ENCODE peak calls at places on chromosomes 3 and 15, in six cellular contexts. A, H, T, C, V and M are unnamed samples.

GRCh38 chr3:24923565-24923964 is 428.9 kb upstream of the THRB start:
- DNase-seq in A (no peak), H (no peak), T (no peak), C (no peak), V (no peak), M (no peak)

GRCh38 chr3:136789976-136790375 is 28.9 kb upstream of the SLC35G2 start:
- DNase-seq in A (no peak), H (no peak), T (no peak), C (no peak), V (no peak), M (no peak)

GRCh38 chr3:179723617-179724016 is 70.8 kb downstream of the USP13 start:
- DNase-seq in A (no peak), H (no peak), T (no peak), C (no peak), V (no peak), M (no peak)

GRCh38 chr15:64693134-64693533 is 82.3 kb downstream of the RBPMS2 start:
- DNase-seq in A (peak; percentile 38), H (no peak), T (no peak), C (no peak), V (peak; percentile 78), M (no peak)

GRCh38 chr3:128367726-128368125 is 99.0 kb downstream of the DNAJB8 start:
- DNase-seq in A (no peak), H (no peak), T (no peak), C (no peak), V (no peak), M (no peak)

GRCh38 chr3:66812126-66812525 is 186.0 kb upstream of the KBTBD8 start:
- DNase-seq in A (no peak), H (no peak), T (no peak), C (no peak), V (no peak), M (no peak)

GRCh38 chr3:126983276-126983652 is 349 bp downstream of the PLXNA1 start:
- DNase-seq in A (no peak), H (no peak), T (no peak), C (no peak), V (no peak), M (peak; percentile 18)

GRCh38 chr3:50150863-50151686 is 4.0 kb upstream of the SEMA3F start:
- DNase-seq in A (no peak), H (no peak), T (peak; percentile 69), C (peak; percentile 76), V (no peak), M (no peak)

GRCh38 chr3:27657871-27658270 is 64.3 kb downstream of the EOMES start:
- DNase-seq in A (no peak), H (no peak), T (no peak), C (no peak), V (no peak), M (no peak)

GRCh38 chr15:95825198-95825597 is 505.3 kb upstream of the NR2F2 start:
- DNase-seq in A (no peak), H (no peak), T (no peak), C (no peak), V (no peak), M (no peak)

GRCh38 chr3:13022348-13023250 is 50.6 kb downstream of the IQSEC1 start:
- DNase-seq in A (no peak), H (no peak), T (peak; percentile 64), C (peak; percentile 90), V (no peak), M (no peak)

GRCh38 chr3:33717616-33717865 is 513 bp downstream of the CLASP2 start:
- DNase-seq in A (no peak), H (no peak), T (no peak), C (peak; percentile 80), V (no peak), M (peak; percentile 75)

GRCh38 chr3:185656321-185656840 is 70.3 kb downstream of the SENP2 start:
- DNase-seq in A (no peak), H (no peak), T (no peak), C (no peak), V (no peak), M (no peak)

GRCh38 chr3:12662593-12663310 is 1.2 kb downstream of the RAF1 start:
- DNase-seq in A (peak; percentile 59), H (no peak), T (no peak), C (peak; percentile 43), V (no peak), M (peak; percentile 64)

GRCh38 chr3:11459147-11459837 is 184.4 kb downstream of the VGLL4 start:
- DNase-seq in A (no peak), H (no peak), T (no peak), C (no peak), V (no peak), M (no peak)

GRCh38 chr3:12922299-12922698 is 80.9 kb upstream of the RPL32 start:
- DNase-seq in A (no peak), H (no peak), T (no peak), C (peak; percentile 75), V (no peak), M (no peak)

GRCh38 chr3:111373239-111373638 is 168.8 kb upstream of the CD96 start:
- DNase-seq in A (no peak), H (no peak), T (no peak), C (no peak), V (no peak), M (no peak)

GRCh38 chr3:10093678-10094077 is 14.4 kb downstream of the FANCD2OS start:
- DNase-seq in A (no peak), H (no peak), T (no peak), C (no peak), V (no peak), M (no peak)

GRCh38 chr3:17149076-17149475 is 264.3 kb downstream of the PLCL2 start:
- DNase-seq in A (no peak), H (no peak), T (no peak), C (no peak), V (no peak), M (no peak)

GRCh38 chr3:157428957-157429356 is 7.7 kb upstream of the PTX3 start:
- DNase-seq in A (no peak), H (no peak), T (no peak), C (no peak), V (no peak), M (no peak)

GRCh38 chr3:157427906-157428305 is 8.7 kb upstream of the PTX3 start:
- DNase-seq in A (no peak), H (no peak), T (no peak), C (no peak), V (no peak), M (no peak)

GRCh38 chr3:157418104-157418503 is 18.5 kb upstream of the PTX3 start:
- DNase-seq in A (no peak), H (no peak), T (no peak), C (no peak), V (no peak), M (no peak)

GRCh38 chr3:157423337-157423736 is 13.3 kb upstream of the PTX3 start:
- DNase-seq in A (no peak), H (no peak), T (no peak), C (no peak), V (no peak), M (no peak)
- TF ChIP-seq GABPA in A (no peak), H (no peak), T (no peak), C (no peak), V (no peak), M (no peak)

GRCh38 chr15:40925863-40926658 is 3.1 kb upstream of the DLL4 start:
- DNase-seq in A (no peak), H (no peak), T (peak; percentile 81), C (peak; percentile 72), V (no peak), M (peak; percentile 55)
- TF ChIP-seq GABPA in A (no peak), H (no peak), T (no peak), C (no peak), V (no peak), M (no peak)

GRCh38 chr3:102078864-102079808 is 229.8 kb downstream of the NFKBIZ start:
- DNase-seq in A (no peak), H (no peak), T (no peak), C (no peak), V (no peak), M (no peak)
- TF ChIP-seq GABPA in A (no peak), H (no peak), T (no peak), C (no peak), V (no peak), M (no peak)

DNA sequence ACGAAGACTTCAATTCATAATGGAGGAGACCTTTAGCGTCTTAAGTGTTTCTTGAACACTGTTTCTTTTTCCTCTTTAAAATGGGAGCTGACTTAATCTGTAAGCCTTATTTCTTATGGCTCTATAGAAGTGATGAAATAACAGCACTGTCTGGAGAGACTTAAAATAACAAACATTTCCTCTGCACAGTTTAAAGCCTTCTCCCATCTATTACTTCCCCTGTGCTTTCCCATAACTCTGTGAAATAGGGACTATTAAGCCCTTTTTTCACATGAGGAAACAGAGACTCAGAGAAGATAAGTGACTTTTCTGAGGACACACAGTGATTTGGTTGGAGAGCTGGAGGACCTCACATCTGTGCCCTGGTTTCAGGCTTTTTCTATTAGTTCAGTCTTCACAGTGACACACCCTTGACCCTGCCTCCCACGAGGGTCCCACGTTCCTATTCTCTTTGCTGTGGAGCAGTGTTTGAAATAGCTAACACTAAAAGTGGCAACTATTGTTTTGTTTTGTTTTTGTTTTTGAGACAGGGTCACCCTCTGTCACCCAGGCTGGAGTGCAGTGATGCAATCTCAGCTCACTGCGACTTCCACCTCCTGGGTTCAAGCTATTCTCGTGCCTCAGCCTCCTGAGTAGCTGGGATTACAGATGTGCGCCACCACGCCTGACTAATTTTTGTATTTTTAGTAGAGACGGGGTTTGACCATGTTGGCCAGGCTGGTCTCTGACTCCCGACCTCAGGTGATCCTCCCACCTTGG is 82.9 kb downstream of the ST6GAL1 start:
- DNase-seq in A (no peak), H (no peak), T (peak; percentile 23), C (no peak), V (no peak), M (no peak)
- TF ChIP-seq GABPA in A (no peak), H (no peak), T (no peak), C (no peak), V (no peak), M (no peak)